ENCODE peak calls at places on chromosomes 13 and 19, in ten cellular contexts. I is CD8-positive, alpha-beta T cell; L is epithelial cell of esophagus; D is ovary; W is activated CD8-positive, alpha-beta T cell treated with anti-CD3 and anti-CD28 coated beads for 36 hours; N is endothelial cell; C is tibial artery; B is omental fat pad; M is fibroblast of lung; V is neural progenitor cell. A is an unnamed sample.

GRCh38 chr13:30113983-30114491 is 193.3 kb downstream of the KATNAL1 start:
- DNase-seq in I (no peak), L (no peak), D (no peak), W (no peak), N (no peak), C (no peak), B (no peak), M (no peak), V (peak; percentile 76), A (no peak)

GRCh38 chr13:44237276-44237767 is 136.3 kb upstream of the SERP2 start:
- DNase-seq in I (no peak), L (peak; percentile 93), D (peak; percentile 69), W (peak; percentile 46), N (peak; percentile 13), C (peak; percentile 94), B (no peak), M (peak; percentile 92), V (no peak), A (no peak)

GRCh38 chr19:39237200-39238184 is 7.3 kb downstream of the IFNL3 start:
- DNase-seq in I (peak; percentile 36), L (peak; percentile 14), D (no peak), W (peak; percentile 65), N (no peak), C (no peak), B (no peak), M (no peak), V (no peak), A (no peak)

GRCh38 chr19:3680939-3681338 is 19.3 kb downstream of the PIP5K1C start:
- DNase-seq in I (no peak), L (no peak), D (no peak), W (no peak), N (no peak), C (no peak), B (no peak), M (no peak), V (no peak), A (no peak)

GRCh38 chr19:3976495-3977241 is 5.8 kb upstream of the DAPK3 start:
- DNase-seq in I (no peak), L (no peak), D (peak; percentile 13), W (no peak), N (no peak), C (no peak), B (no peak), M (peak; percentile 31), V (no peak), A (no peak)

GRCh38 chr19:1837625-1838105 is 10.6 kb downstream of the REXO1 start:
- DNase-seq in I (peak; percentile 71), L (no peak), D (no peak), W (peak; percentile 71), N (peak; percentile 86), C (no peak), B (no peak), M (no peak), V (peak; percentile 73), A (peak; percentile 74)

GRCh38 chr19:48963371-48964204 is 1.5 kb upstream of the FTL start:
- DNase-seq in I (peak; percentile 60), L (peak; percentile 68), D (peak; percentile 86), W (peak; percentile 91), N (peak; percentile 68), C (peak; percentile 90), B (peak; percentile 79), M (peak; percentile 70), V (peak; percentile 73), A (peak; percentile 74)

GRCh38 chr19:4624301-4624700 is 15.0 kb upstream of the TNFAIP8L1 start:
- DNase-seq in I (no peak), L (no peak), D (no peak), W (no peak), N (no peak), C (no peak), B (no peak), M (no peak), V (no peak), A (no peak)

GRCh38 chr13:34256236-34256635 is 438.3 kb downstream of the RFC3 start:
- DNase-seq in I (no peak), L (no peak), D (no peak), W (no peak), N (no peak), C (no peak), B (no peak), M (no peak), V (no peak), A (no peak)

GRCh38 chr13:62293081-62293480 is 877.4 kb upstream of the PCDH20 start:
- DNase-seq in I (no peak), L (peak; percentile 70), D (no peak), W (no peak), N (no peak), C (no peak), B (no peak), M (peak; percentile 2), V (no peak), A (no peak)

GRCh38 chr19:57620673-57621348 is 6.8 kb downstream of the ZNF134 start:
- DNase-seq in I (no peak), L (no peak), D (no peak), W (no peak), N (no peak), C (no peak), B (no peak), M (peak; percentile 21), V (no peak), A (no peak)

GRCh38 chr19:10424011-10424637 is 3.8 kb downstream of the PDE4A start:
- DNase-seq in I (peak; percentile 68), L (peak; percentile 75), D (peak; percentile 49), W (peak; percentile 83), N (peak; percentile 91), C (peak; percentile 82), B (peak; percentile 74), M (peak; percentile 62), V (peak; percentile 90), A (peak; percentile 90)

GRCh38 chr19:10510301-10510802 is 6.9 kb downstream of the S1PR5 start:
- DNase-seq in I (peak; percentile 70), L (peak; percentile 91), D (no peak), W (peak; percentile 77), N (peak; percentile 56), C (no peak), B (no peak), M (no peak), V (peak; percentile 64), A (peak; percentile 58)

GRCh38 chr19:15196683-15197005 is 4.2 kb downstream of the NOTCH3 start:
- DNase-seq in I (no peak), L (no peak), D (no peak), W (no peak), N (no peak), C (no peak), B (no peak), M (no peak), V (no peak), A (no peak)

GRCh38 chr19:15194938-15195337 is 5.9 kb downstream of the NOTCH3 start:
- DNase-seq in I (no peak), L (peak; percentile 44), D (no peak), W (peak; percentile 20), N (no peak), C (peak; percentile 82), B (no peak), M (peak; percentile 80), V (no peak), A (no peak)

GRCh38 chr19:15195987-15196682 is 4.7 kb downstream of the NOTCH3 start:
- DNase-seq in I (peak; percentile 38), L (peak; percentile 97), D (no peak), W (peak; percentile 28), N (no peak), C (peak; percentile 81), B (no peak), M (peak; percentile 33), V (peak; percentile 70), A (peak; percentile 95)

GRCh38 chr19:15197275-15198005 is 3.4 kb downstream of the NOTCH3 start:
- DNase-seq in I (no peak), L (no peak), D (no peak), W (peak; percentile 4), N (no peak), C (peak; percentile 81), B (no peak), M (no peak), V (no peak), A (no peak)

GRCh38 chr19:15195381-15195964 is 5.3 kb downstream of the NOTCH3 start:
- DNase-seq in I (peak; percentile 37), L (peak; percentile 96), D (no peak), W (peak; percentile 46), N (peak; percentile 47), C (peak; percentile 97), B (no peak), M (peak; percentile 61), V (peak; percentile 93), A (peak; percentile 71)
- TF ChIP-seq CTCF in I (no peak), L (no peak), D (no peak), W (no peak), N (no peak), C (peak; percentile 13), B (no peak), M (peak; percentile 10), V (peak; percentile 55), A (peak; percentile 50)

GRCh38 chr13:85896516-85897450 is 97.6 kb upstream of the SLITRK6 start:
- DNase-seq in I (no peak), L (peak; percentile 98), D (no peak), W (no peak), N (no peak), C (no peak), B (no peak), M (no peak), V (peak; percentile 3), A (no peak)
- TF ChIP-seq CTCF in I (no peak), L (peak; percentile 57), D (no peak), W (no peak), N (peak; percentile 12), C (no peak), B (no peak), M (peak; percentile 12), V (peak; percentile 50), A (peak; percentile 43)

GRCh38 chr19:29576043-29576442 is 30.0 kb upstream of the POP4 start:
- DNase-seq in I (no peak), L (no peak), D (no peak), W (no peak), N (no peak), C (no peak), B (no peak), M (peak; percentile 22), V (no peak), A (no peak)
- TF ChIP-seq CTCF in I (no peak), L (no peak), D (no peak), W (no peak), N (no peak), C (no peak), B (no peak), M (no peak), V (no peak), A (no peak)

GRCh38 chr19:30074096-30074495 is 132.1 kb downstream of the URI1 start:
- DNase-seq in I (no peak), L (no peak), D (no peak), W (no peak), N (no peak), C (peak; percentile 6), B (no peak), M (no peak), V (no peak), A (no peak)

GRCh38 chr19:30070970-30071632 is 129.1 kb downstream of the URI1 start:
- DNase-seq in I (no peak), L (no peak), D (no peak), W (no peak), N (no peak), C (peak; percentile 48), B (no peak), M (no peak), V (no peak), A (no peak)

GRCh38 chr19:30074741-30075460 is 132.9 kb downstream of the URI1 start:
- DNase-seq in I (no peak), L (peak; percentile 3), D (no peak), W (no peak), N (no peak), C (peak; percentile 60), B (no peak), M (peak; percentile 5), V (no peak), A (no peak)

GRCh38 chr19:30071871-30072270 is 129.8 kb downstream of the URI1 start:
- DNase-seq in I (no peak), L (no peak), D (no peak), W (no peak), N (no peak), C (peak; percentile 31), B (no peak), M (no peak), V (no peak), A (no peak)

GRCh38 chr19:30073152-30074000 is 131.3 kb downstream of the URI1 start:
- DNase-seq in I (no peak), L (no peak), D (no peak), W (no peak), N (no peak), C (peak; percentile 44), B (no peak), M (no peak), V (no peak), A (no peak)
- TF ChIP-seq CTCF in I (no peak), L (no peak), D (no peak), W (no peak), N (no peak), C (no peak), B (no peak), M (no peak), V (no peak), A (no peak)